ENCODE peak calls at places on chromosome 3, in six cellular contexts. One of them, this sample, is unnamed.

GRCh38 chr3:186946756-186947375 is 16.5 kb downstream of the ST6GAL1 start:
- DNase-seq in iris pigment epithelial cell: no peak
- DNase-seq in SK-MEL-5: no peak
- DNase-seq in DND-41: no peak
- DNase-seq in naive thymus-derived CD8-positive, alpha-beta T cell: no peak
- DNase-seq in HCEC 1CT: no peak
- DNase-seq in this sample: no peak

GRCh38 chr3:55235416-55235815 is 251.7 kb downstream of the WNT5A start:
- DNase-seq in iris pigment epithelial cell: no peak
- DNase-seq in SK-MEL-5: no peak
- DNase-seq in DND-41: no peak
- DNase-seq in naive thymus-derived CD8-positive, alpha-beta T cell: no peak
- DNase-seq in HCEC 1CT: no peak
- DNase-seq in this sample: no peak

GRCh38 chr3:123329636-123330340 is 119.1 kb downstream of the ADCY5 start:
- DNase-seq in iris pigment epithelial cell: no peak
- DNase-seq in SK-MEL-5: no peak
- DNase-seq in DND-41: no peak
- DNase-seq in naive thymus-derived CD8-positive, alpha-beta T cell: no peak
- DNase-seq in HCEC 1CT: no peak
- DNase-seq in this sample: no peak

GRCh38 chr3:127847236-127847720 is 25.0 kb upstream of the MGLL start:
- DNase-seq in iris pigment epithelial cell: no peak
- DNase-seq in SK-MEL-5: no peak
- DNase-seq in DND-41: no peak
- DNase-seq in naive thymus-derived CD8-positive, alpha-beta T cell: no peak
- DNase-seq in HCEC 1CT: no peak
- DNase-seq in this sample: no peak

GRCh38 chr3:160413613-160414248 is 14.3 kb downstream of the SMC4 start:
- DNase-seq in iris pigment epithelial cell: peak; percentile 80
- DNase-seq in SK-MEL-5: peak; percentile 85
- DNase-seq in DND-41: peak; percentile 75
- DNase-seq in naive thymus-derived CD8-positive, alpha-beta T cell: peak; percentile 71
- DNase-seq in HCEC 1CT: peak; percentile 78
- DNase-seq in this sample: peak; percentile 81

GRCh38 chr3:43106293-43106628 is 382 bp upstream of the POMGNT2 start:
- DNase-seq in iris pigment epithelial cell: no peak
- DNase-seq in SK-MEL-5: no peak
- DNase-seq in DND-41: no peak
- DNase-seq in naive thymus-derived CD8-positive, alpha-beta T cell: no peak
- DNase-seq in HCEC 1CT: peak; percentile 2
- DNase-seq in this sample: no peak

GRCh38 chr3:156605686-156606605 is 51.0 kb upstream of the SSR3 start:
- DNase-seq in iris pigment epithelial cell: peak; percentile 81
- DNase-seq in SK-MEL-5: no peak
- DNase-seq in DND-41: no peak
- DNase-seq in naive thymus-derived CD8-positive, alpha-beta T cell: no peak
- DNase-seq in HCEC 1CT: peak; percentile 85
- DNase-seq in this sample: peak; percentile 32

GRCh38 chr3:13705702-13706280 is 156.9 kb downstream of the FBLN2 start:
- DNase-seq in iris pigment epithelial cell: no peak
- DNase-seq in SK-MEL-5: no peak
- DNase-seq in DND-41: no peak
- DNase-seq in naive thymus-derived CD8-positive, alpha-beta T cell: no peak
- DNase-seq in HCEC 1CT: no peak
- DNase-seq in this sample: no peak

GRCh38 chr3:123527046-123527445 is 57.8 kb downstream of the HACD2 start:
- DNase-seq in iris pigment epithelial cell: no peak
- DNase-seq in SK-MEL-5: no peak
- DNase-seq in DND-41: no peak
- DNase-seq in naive thymus-derived CD8-positive, alpha-beta T cell: no peak
- DNase-seq in HCEC 1CT: no peak
- DNase-seq in this sample: no peak

GRCh38 chr3:55885721-55886120 is 398.6 kb upstream of the WNT5A start:
- DNase-seq in iris pigment epithelial cell: peak; percentile 79
- DNase-seq in SK-MEL-5: no peak
- DNase-seq in DND-41: no peak
- DNase-seq in naive thymus-derived CD8-positive, alpha-beta T cell: no peak
- DNase-seq in HCEC 1CT: peak; percentile 90
- DNase-seq in this sample: no peak

This sample was measured in erythroblast.